ENCODE peak calls at places on chromosomes 1 and 21, in five cellular contexts. One of them, this sample, is unnamed.

GRCh38 chr1:16717174-16718108 is 22.9 kb upstream of the RNU1-4 start:
- DNase-seq in ovary: peak; percentile 20
- DNase-seq in fibroblast of lung: no peak
- DNase-seq in RWPE2: peak; percentile 82
- DNase-seq in MM.1S: no peak
- DNase-seq in this sample: peak; percentile 69

GRCh38 chr1:204294371-204294770 is 65.4 kb downstream of the PLEKHA6 start:
- DNase-seq in ovary: peak; percentile 57
- DNase-seq in MM.1S: no peak
- DNase-seq in RWPE2: no peak
- DNase-seq in fibroblast of lung: peak; percentile 96
- DNase-seq in this sample: no peak

GRCh38 chr1:24536391-24536840 is 19.5 kb upstream of the NCMAP start:
- DNase-seq in MM.1S: no peak
- DNase-seq in fibroblast of lung: peak; percentile 69
- DNase-seq in ovary: no peak
- DNase-seq in RWPE2: no peak
- DNase-seq in this sample: no peak

GRCh38 chr1:101278845-101279244 is 42.0 kb downstream of the S1PR1 start:
- DNase-seq in ovary: no peak
- DNase-seq in MM.1S: no peak
- DNase-seq in RWPE2: no peak
- DNase-seq in fibroblast of lung: no peak
- DNase-seq in this sample: no peak

GRCh38 chr21:34884346-34884929 is 164.7 kb downstream of the RUNX1 start:
- DNase-seq in ovary: no peak
- DNase-seq in RWPE2: no peak
- DNase-seq in MM.1S: no peak
- DNase-seq in fibroblast of lung: peak; percentile 37
- DNase-seq in this sample: no peak

GRCh38 chr1:82836246-82836645 is 1035.5 kb downstream of the ADGRL2 start:
- DNase-seq in RWPE2: no peak
- DNase-seq in MM.1S: no peak
- DNase-seq in fibroblast of lung: no peak
- DNase-seq in ovary: no peak
- DNase-seq in this sample: no peak

GRCh38 chr1:3279182-3279470 is 175.3 kb upstream of the ARHGEF16 start:
- DNase-seq in MM.1S: no peak
- DNase-seq in ovary: no peak
- DNase-seq in RWPE2: no peak
- DNase-seq in fibroblast of lung: no peak
- DNase-seq in this sample: no peak

GRCh38 chr1:203586495-203586894 is 40.1 kb upstream of the ATP2B4 start:
- DNase-seq in ovary: no peak
- DNase-seq in fibroblast of lung: no peak
- DNase-seq in RWPE2: no peak
- DNase-seq in MM.1S: no peak
- DNase-seq in this sample: no peak

GRCh38 chr1:188689542-188689941 is 1788.1 kb downstream of the BRINP3 start:
- DNase-seq in RWPE2: no peak
- DNase-seq in fibroblast of lung: no peak
- DNase-seq in MM.1S: no peak
- DNase-seq in ovary: no peak
- DNase-seq in this sample: no peak

GRCh38 chr1:95126846-95127245 is 9.7 kb downstream of the TLCD4 start:
- DNase-seq in RWPE2: no peak
- DNase-seq in MM.1S: no peak
- DNase-seq in ovary: no peak
- DNase-seq in fibroblast of lung: no peak
- DNase-seq in this sample: no peak

GRCh38 chr1:22711591-22712501 is 1.2 kb downstream of the EPHB2 start:
- DNase-seq in ovary: peak; percentile 46
- DNase-seq in RWPE2: no peak
- DNase-seq in fibroblast of lung: peak; percentile 41
- DNase-seq in MM.1S: no peak
- DNase-seq in this sample: no peak

GRCh38 chr1:108813326-108813725 is 43.6 kb downstream of the AKNAD1 start:
- DNase-seq in ovary: no peak
- DNase-seq in MM.1S: no peak
- DNase-seq in RWPE2: no peak
- DNase-seq in fibroblast of lung: no peak
- DNase-seq in this sample: no peak

GRCh38 chr1:6445062-6445763 is 20.6 kb downstream of the ESPN start:
- DNase-seq in MM.1S: peak; percentile 35
- DNase-seq in ovary: no peak
- DNase-seq in RWPE2: no peak
- DNase-seq in fibroblast of lung: peak; percentile 37
- DNase-seq in this sample: no peak

GRCh38 chr1:172557270-172557669 is 24.3 kb downstream of the SUCO start:
- DNase-seq in MM.1S: no peak
- DNase-seq in RWPE2: no peak
- DNase-seq in fibroblast of lung: no peak
- DNase-seq in ovary: no peak
- DNase-seq in this sample: no peak

GRCh38 chr21:43603641-43604504 is 55.4 kb downstream of the HSF2BP start:
- DNase-seq in MM.1S: no peak
- DNase-seq in RWPE2: no peak
- DNase-seq in ovary: no peak
- DNase-seq in fibroblast of lung: peak; percentile 41
- DNase-seq in this sample: no peak

GRCh38 chr1:102970496-102971078 is 137.7 kb downstream of the COL11A1 start:
- DNase-seq in fibroblast of lung: peak; percentile 78
- DNase-seq in MM.1S: peak; percentile 38
- DNase-seq in RWPE2: no peak
- DNase-seq in ovary: no peak
- DNase-seq in this sample: no peak

GRCh38 chr1:207938016-207938415 is 27.1 kb upstream of the CD34 start:
- DNase-seq in fibroblast of lung: no peak
- DNase-seq in ovary: no peak
- DNase-seq in RWPE2: no peak
- DNase-seq in MM.1S: no peak
- DNase-seq in this sample: no peak

GRCh38 chr1:4700801-4701200 is 46.4 kb downstream of the AJAP1 start:
- DNase-seq in ovary: no peak
- DNase-seq in MM.1S: no peak
- DNase-seq in fibroblast of lung: no peak
- DNase-seq in RWPE2: no peak
- DNase-seq in this sample: no peak

DNA sequence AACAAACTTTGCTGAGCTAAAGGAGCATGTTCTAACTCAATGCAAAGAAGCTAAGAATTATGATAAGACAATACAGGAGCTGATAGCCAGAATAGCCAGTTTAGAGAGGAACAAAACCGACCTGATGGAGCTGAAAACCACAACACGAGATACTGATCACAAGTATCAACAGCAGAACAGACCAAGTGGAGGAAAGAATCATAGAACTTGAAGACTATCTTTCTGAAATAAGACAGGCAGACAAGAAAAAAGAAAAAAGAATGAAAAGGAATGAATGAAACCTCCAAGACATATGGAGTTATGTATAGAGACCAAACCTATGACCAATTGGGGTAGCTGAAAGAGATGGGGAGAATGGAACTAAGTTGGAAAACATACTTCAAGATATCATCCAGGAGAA is 20.6 kb downstream of the CD84 start:
- DNase-seq in MM.1S: no peak
- DNase-seq in ovary: no peak
- DNase-seq in RWPE2: no peak
- DNase-seq in fibroblast of lung: no peak
- DNase-seq in this sample: no peak
- H3K4me3 ChIP-seq in MM.1S: no peak overlapping the region
- H3K4me3 ChIP-seq in ovary: no peak overlapping the region
- H3K4me3 ChIP-seq in RWPE2: no peak overlapping the region
- H3K4me3 ChIP-seq in fibroblast of lung: no peak overlapping the region
- H3K4me3 ChIP-seq in this sample: no peak overlapping the region

GRCh38 chr1:119000371-119001180 is 12.4 kb upstream of the TBX15 start:
- DNase-seq in ovary: no peak
- DNase-seq in fibroblast of lung: no peak
- DNase-seq in RWPE2: no peak
- DNase-seq in MM.1S: no peak
- DNase-seq in this sample: no peak
- H3K4me3 ChIP-seq in ovary: no peak overlapping the region
- H3K4me3 ChIP-seq in fibroblast of lung: no peak overlapping the region
- H3K4me3 ChIP-seq in RWPE2: no peak overlapping the region
- H3K4me3 ChIP-seq in MM.1S: no peak overlapping the region
- H3K4me3 ChIP-seq in this sample: peak overlapping the region; percentile 43

DNA sequence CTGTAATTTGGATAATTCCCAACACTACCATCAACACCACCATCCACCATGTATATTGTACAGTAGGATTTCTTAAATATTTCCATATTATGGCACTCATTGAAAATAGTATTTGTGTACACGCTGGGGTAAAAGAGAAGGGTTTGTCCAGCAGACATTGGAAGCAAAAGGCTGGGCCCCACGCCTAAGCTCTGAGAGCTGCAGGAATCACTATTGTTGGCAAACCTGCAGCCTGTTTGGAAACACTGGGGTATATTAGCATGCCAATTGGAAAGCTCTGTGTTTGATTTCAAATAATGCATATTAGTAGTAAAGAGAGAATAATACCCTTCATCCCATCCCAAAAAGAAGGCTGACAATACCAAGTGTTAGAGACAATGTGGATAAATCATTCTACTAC is 81.5 kb upstream of the DPYD start:
- DNase-seq in RWPE2: no peak
- DNase-seq in fibroblast of lung: no peak
- DNase-seq in MM.1S: no peak
- DNase-seq in ovary: no peak
- DNase-seq in this sample: no peak
- H3K4me3 ChIP-seq in RWPE2: no peak overlapping the region
- H3K4me3 ChIP-seq in fibroblast of lung: no peak overlapping the region
- H3K4me3 ChIP-seq in MM.1S: no peak overlapping the region
- H3K4me3 ChIP-seq in ovary: no peak overlapping the region
- H3K4me3 ChIP-seq in this sample: no peak overlapping the region

DNA sequence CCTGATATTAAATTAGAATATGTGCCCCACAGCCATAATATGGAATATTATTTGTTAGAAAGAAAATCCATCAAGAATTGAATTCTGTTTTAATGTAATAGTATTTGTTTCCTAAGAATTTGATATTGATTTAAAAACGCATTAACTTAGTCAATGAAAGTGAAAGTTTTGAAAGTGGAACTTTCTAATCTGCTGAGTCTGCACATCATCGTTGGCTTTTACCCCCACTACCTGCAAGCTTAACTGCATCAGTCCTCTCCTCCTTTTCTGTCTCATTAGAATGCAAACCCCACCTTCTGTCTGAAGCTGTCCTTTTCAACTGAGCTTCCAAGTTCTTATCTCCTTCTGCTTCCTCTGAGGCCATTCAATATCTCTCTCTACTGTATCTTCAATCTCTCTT is 42.5 kb downstream of the XCL1 start:
- DNase-seq in MM.1S: no peak
- DNase-seq in RWPE2: no peak
- DNase-seq in fibroblast of lung: no peak
- DNase-seq in ovary: no peak
- DNase-seq in this sample: no peak
- H3K4me3 ChIP-seq in MM.1S: no peak overlapping the region
- H3K4me3 ChIP-seq in RWPE2: no peak overlapping the region
- H3K4me3 ChIP-seq in fibroblast of lung: no peak overlapping the region
- H3K4me3 ChIP-seq in ovary: no peak overlapping the region
- H3K4me3 ChIP-seq in this sample: no peak overlapping the region

GRCh38 chr1:27491748-27492700 is 2.1 kb upstream of the WASF2 start:
- DNase-seq in RWPE2: no peak
- DNase-seq in ovary: peak; percentile 63
- DNase-seq in MM.1S: peak; percentile 32
- DNase-seq in fibroblast of lung: peak; percentile 19
- DNase-seq in this sample: peak; percentile 78
- H3K4me3 ChIP-seq in RWPE2: no peak overlapping the region
- H3K4me3 ChIP-seq in ovary: no peak overlapping the region
- H3K4me3 ChIP-seq in MM.1S: no peak overlapping the region
- H3K4me3 ChIP-seq in fibroblast of lung: no peak overlapping the region
- H3K4me3 ChIP-seq in this sample: no peak overlapping the region

DNA sequence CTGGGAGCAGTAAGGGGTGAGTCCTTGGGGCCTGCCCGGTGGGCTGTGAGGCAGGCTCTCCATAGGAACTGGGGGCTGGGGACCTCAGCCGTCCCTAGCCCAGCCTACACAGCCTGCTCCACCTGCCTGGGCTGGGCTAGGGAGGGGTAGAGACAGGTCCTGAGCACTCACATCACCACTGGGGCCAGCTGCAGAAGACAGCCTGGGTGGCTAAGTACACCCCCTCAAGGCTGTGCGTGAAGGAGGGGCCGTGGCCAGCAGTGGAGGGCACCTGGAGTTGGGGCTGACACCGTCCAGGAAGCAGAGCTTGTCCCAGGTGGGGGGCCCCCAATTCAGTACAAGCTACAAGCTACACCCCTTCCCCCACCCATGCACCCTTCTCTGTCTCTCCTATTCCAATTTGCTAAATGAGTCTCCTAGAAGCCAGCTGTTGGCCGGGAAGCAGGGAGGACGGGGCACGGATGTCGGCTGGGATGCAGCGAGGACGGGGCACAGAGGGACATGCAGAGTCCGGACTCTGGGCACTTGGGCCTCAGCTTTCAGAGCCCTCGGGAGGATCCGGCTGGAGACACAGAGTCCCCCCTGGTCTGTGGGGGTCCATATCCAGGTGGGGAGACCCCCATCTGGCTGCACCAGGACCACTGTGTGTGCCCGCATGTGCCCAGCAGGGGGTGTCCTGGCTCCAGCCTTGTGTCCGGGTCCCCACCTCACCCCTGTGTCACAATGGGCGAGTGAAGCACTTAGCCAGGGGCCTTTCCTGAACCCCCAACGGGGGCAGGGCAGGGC is 1.8 kb downstream of the ISG15 start:
- DNase-seq in MM.1S: no peak
- DNase-seq in RWPE2: no peak
- DNase-seq in fibroblast of lung: no peak
- DNase-seq in ovary: no peak
- DNase-seq in this sample: no peak
- H3K4me3 ChIP-seq in MM.1S: no peak overlapping the region
- H3K4me3 ChIP-seq in RWPE2: no peak overlapping the region
- H3K4me3 ChIP-seq in fibroblast of lung: peak overlapping the region; percentile 86
- H3K4me3 ChIP-seq in ovary: no peak overlapping the region
- H3K4me3 ChIP-seq in this sample: no peak overlapping the region

GRCh38 chr1:31765041-31765467 is 914 bp upstream of the ADGRB2 start:
- DNase-seq in ovary: no peak
- DNase-seq in MM.1S: peak; percentile 11
- DNase-seq in fibroblast of lung: no peak
- DNase-seq in RWPE2: no peak
- DNase-seq in this sample: no peak
- H3K4me3 ChIP-seq in ovary: no peak overlapping the region
- H3K4me3 ChIP-seq in MM.1S: no peak overlapping the region
- H3K4me3 ChIP-seq in fibroblast of lung: no peak overlapping the region
- H3K4me3 ChIP-seq in RWPE2: no peak overlapping the region
- H3K4me3 ChIP-seq in this sample: no peak overlapping the region